ENCODE peak calls at places on chromosome 16, in nine cellular contexts. S, E, T, V, D, L, R, U and Y are unnamed samples.

GRCh38 chr16:75733305-75734141 is 7.2 kb upstream of the CPHXL start:
- DNase-seq in S (no peak), E (peak; percentile 57), T (no peak), V (no peak), D (no peak), L (peak; percentile 79), R (no peak), U (no peak), Y (peak; percentile 79)

GRCh38 chr16:3846595-3847091 is 33.9 kb downstream of the CREBBP start:
- DNase-seq in S (no peak), E (no peak), T (no peak), V (no peak), D (no peak), L (no peak), R (no peak), U (no peak), Y (no peak)

GRCh38 chr16:23152386-23153178 is 3.3 kb upstream of the USP31 start:
- DNase-seq in S (no peak), E (no peak), T (no peak), V (no peak), D (no peak), L (no peak), R (no peak), U (no peak), Y (no peak)

GRCh38 chr16:30005341-30006094 is 5.3 kb downstream of the DOC2A start:
- DNase-seq in S (peak; percentile 79), E (peak; percentile 42), T (no peak), V (peak; percentile 13), D (peak; percentile 76), L (peak; percentile 15), R (peak; percentile 77), U (no peak), Y (peak; percentile 40)

GRCh38 chr16:30731411-30731810 is 16.8 kb upstream of the PHKG2 start:
- DNase-seq in S (no peak), E (no peak), T (no peak), V (no peak), D (no peak), L (no peak), R (no peak), U (no peak), Y (no peak)

GRCh38 chr16:8887438-8887765 is 5.3 kb downstream of the LITAFD start:
- DNase-seq in S (no peak), E (no peak), T (no peak), V (no peak), D (no peak), L (no peak), R (no peak), U (no peak), Y (no peak)

GRCh38 chr16:68289621-68290329 is 21.0 kb downstream of the SLC7A6OS start:
- DNase-seq in S (no peak), E (no peak), T (no peak), V (no peak), D (no peak), L (no peak), R (peak; percentile 73), U (no peak), Y (peak; percentile 79)

GRCh38 chr16:80350066-80350465 is 190.7 kb upstream of the DYNLRB2 start:
- DNase-seq in S (no peak), E (no peak), T (no peak), V (no peak), D (no peak), L (no peak), R (no peak), U (no peak), Y (no peak)

GRCh38 chr16:31451681-31452351 is 7.5 kb upstream of the ARMC5 start:
- DNase-seq in S (peak; percentile 70), E (peak; percentile 46), T (no peak), V (peak; percentile 56), D (no peak), L (peak; percentile 85), R (no peak), U (no peak), Y (peak; percentile 69)

GRCh38 chr16:24419709-24420108 is 119.7 kb upstream of the RBBP6 start:
- DNase-seq in S (no peak), E (peak; percentile 23), T (no peak), V (no peak), D (no peak), L (no peak), R (no peak), U (no peak), Y (no peak)

GRCh38 chr16:76796978-76797377 is 394.0 kb upstream of the MON1B start:
- DNase-seq in S (no peak), E (no peak), T (no peak), V (no peak), D (no peak), L (no peak), R (no peak), U (no peak), Y (no peak)

GRCh38 chr16:30365200-30365599 is 5.1 kb downstream of the TBC1D10B start:
- DNase-seq in S (no peak), E (no peak), T (no peak), V (no peak), D (no peak), L (no peak), R (no peak), U (no peak), Y (no peak)

GRCh38 chr16:75943705-75944514 is 217.6 kb upstream of the CPHXL start:
- DNase-seq in S (no peak), E (no peak), T (no peak), V (no peak), D (no peak), L (no peak), R (no peak), U (no peak), Y (no peak)

GRCh38 chr16:57594531-57595031 is 33.8 kb upstream of the ADGRG1 start:
- DNase-seq in S (no peak), E (no peak), T (no peak), V (no peak), D (no peak), L (no peak), R (no peak), U (no peak), Y (no peak)

GRCh38 chr16:13471036-13471435 is 448.9 kb upstream of the ERCC4 start:
- DNase-seq in S (no peak), E (no peak), T (no peak), V (no peak), D (no peak), L (no peak), R (no peak), U (no peak), Y (no peak)

GRCh38 chr16:67283826-67284555 is 4.7 kb downstream of the PLEKHG4 start:
- DNase-seq in S (no peak), E (no peak), T (no peak), V (peak; percentile 28), D (no peak), L (no peak), R (no peak), U (no peak), Y (no peak)

GRCh38 chr16:25177512-25177830 is 39.3 kb upstream of the AQP8 start:
- DNase-seq in S (no peak), E (no peak), T (no peak), V (no peak), D (no peak), L (no peak), R (no peak), U (no peak), Y (no peak)

GRCh38 chr16:86740298-86740697 is 161.9 kb downstream of the FOXL1 start:
- DNase-seq in S (no peak), E (no peak), T (no peak), V (no peak), D (no peak), L (no peak), R (no peak), U (no peak), Y (no peak)

GRCh38 chr16:76910931-76911330 is 280.1 kb upstream of the MON1B start:
- DNase-seq in S (no peak), E (peak; percentile 96), T (no peak), V (no peak), D (no peak), L (peak; percentile 58), R (no peak), U (no peak), Y (peak; percentile 1)

GRCh38 chr16:73831197-73831596 is 465.4 kb upstream of the PSMD7 start:
- DNase-seq in S (no peak), E (no peak), T (no peak), V (no peak), D (no peak), L (no peak), R (no peak), U (no peak), Y (no peak)

GRCh38 chr16:68668266-68668665 is 23.2 kb downstream of the CDH3 start:
- DNase-seq in S (no peak), E (peak; percentile 95), T (no peak), V (no peak), D (no peak), L (no peak), R (no peak), U (no peak), Y (peak; percentile 90)

GRCh38 chr16:23694707-23695373 is 16.2 kb downstream of the PLK1 start:
- DNase-seq in S (peak; percentile 34), E (no peak), T (no peak), V (no peak), D (no peak), L (no peak), R (no peak), U (no peak), Y (no peak)

GRCh38 chr16:81500833-81501521 is 56.4 kb downstream of the CMIP start:
- DNase-seq in S (no peak), E (peak; percentile 82), T (no peak), V (no peak), D (peak; percentile 54), L (no peak), R (peak; percentile 70), U (no peak), Y (peak; percentile 98)

GRCh38 chr16:50011707-50012106 is 13.3 kb upstream of the CNEP1R1 start:
- DNase-seq in S (no peak), E (no peak), T (no peak), V (no peak), D (no peak), L (no peak), R (no peak), U (no peak), Y (no peak)

GRCh38 chr16:30142672-30143346 is 19.8 kb upstream of the MAPK3 start:
- DNase-seq in S (no peak), E (no peak), T (no peak), V (peak; percentile 37), D (no peak), L (no peak), R (no peak), U (no peak), Y (peak; percentile 20)

GRCh38 chr16:2282262-2282661 is 14.3 kb upstream of the RNPS1 start:
- DNase-seq in S (no peak), E (no peak), T (no peak), V (no peak), D (no peak), L (no peak), R (no peak), U (no peak), Y (no peak)

GRCh38 chr16:86991679-86992078 is 325.5 kb downstream of the C16orf95 start:
- DNase-seq in S (no peak), E (peak; percentile 55), T (no peak), V (no peak), D (no peak), L (no peak), R (no peak), U (no peak), Y (peak; percentile 71)

GRCh38 chr16:70495425-70496182 is 27.8 kb downstream of the COG4 start:
- DNase-seq in S (no peak), E (no peak), T (no peak), V (no peak), D (no peak), L (no peak), R (no peak), U (no peak), Y (no peak)

GRCh38 chr16:57045694-57046381 is 46.5 kb upstream of the CPNE2 start:
- DNase-seq in S (peak; percentile 80), E (peak; percentile 31), T (no peak), V (no peak), D (no peak), L (peak; percentile 14), R (peak; percentile 82), U (no peak), Y (no peak)